ENCODE peak calls at places on chromosomes 2 and 18, in nine cellular contexts. I is OCI-LY7, H is omental fat pad, U is H1, W is heart right ventricle, S is HepG2, G is HFFc6, B is colonic mucosa, T is RWPE1. Z is an unnamed sample.

GRCh38 chr2:202790676-202791075 is 80.9 kb downstream of the ICA1L start:
- DNase-seq in T (no peak), S (no peak), U (no peak), B (no peak), H (no peak), G (no peak), W (no peak), I (no peak), Z (no peak)

GRCh38 chr2:222434204-222434603 is 9.9 kb downstream of the SGPP2 start:
- DNase-seq in I (no peak), U (no peak), H (no peak), S (no peak), T (no peak), W (no peak), G (no peak), B (no peak), Z (no peak)

GRCh38 chr18:24189664-24190346 is 50.9 kb downstream of the CABYR start:
- DNase-seq in I (no peak), H (no peak), U (no peak), G (no peak), B (no peak), S (no peak), T (no peak), W (no peak), Z (no peak)

GRCh38 chr2:24779121-24779520 is 14.1 kb downstream of the PTRHD1 start:
- DNase-seq in U (peak; percentile 16), T (no peak), I (no peak), B (no peak), W (no peak), S (no peak), H (no peak), G (no peak), Z (no peak)

GRCh38 chr2:54520687-54521086 is 64.6 kb downstream of the SPTBN1 start:
- DNase-seq in G (peak; percentile 95), I (no peak), B (no peak), W (no peak), H (no peak), S (no peak), T (peak; percentile 24), U (no peak), Z (no peak)

GRCh38 chr2:235843591-235844395 is 324.4 kb downstream of the GBX2 start:
- DNase-seq in H (no peak), U (no peak), S (no peak), T (no peak), G (no peak), I (no peak), W (no peak), B (no peak), Z (no peak)

GRCh38 chr2:132701810-132702209 is 31.8 kb upstream of the LYPD1 start:
- DNase-seq in G (peak; percentile 32), I (no peak), S (no peak), U (no peak), B (no peak), T (no peak), W (no peak), H (no peak), Z (no peak)

GRCh38 chr2:120511546-120512320 is 165.8 kb downstream of the INHBB start:
- DNase-seq in T (no peak), I (no peak), B (no peak), W (no peak), H (no peak), U (no peak), G (no peak), S (no peak), Z (no peak)

GRCh38 chr2:212891580-212891979 is 259.8 kb downstream of the IKZF2 start:
- DNase-seq in G (no peak), S (no peak), B (no peak), U (no peak), W (no peak), T (no peak), H (no peak), I (no peak), Z (no peak)

GRCh38 chr2:171595896-171596295 is 73.6 kb downstream of the CYBRD1 start:
- DNase-seq in U (no peak), B (no peak), T (peak; percentile 66), W (no peak), S (no peak), I (no peak), G (peak; percentile 89), H (no peak), Z (no peak)

GRCh38 chr2:220163486-220163885 is 536.1 kb downstream of the SLC4A3 start:
- DNase-seq in G (peak; percentile 18), I (no peak), B (no peak), S (no peak), T (no peak), H (no peak), U (no peak), W (no peak), Z (no peak)

GRCh38 chr18:37481491-37481890 is 84.1 kb downstream of the CELF4 start:
- DNase-seq in H (no peak), B (no peak), I (no peak), G (no peak), T (peak; percentile 8), U (no peak), S (no peak), W (no peak), Z (no peak)

GRCh38 chr18:37483221-37483971 is 82.2 kb downstream of the CELF4 start:
- DNase-seq in I (no peak), T (no peak), H (no peak), G (no peak), W (no peak), U (no peak), B (no peak), S (no peak), Z (no peak)

GRCh38 chr18:37483984-37484892 is 81.4 kb downstream of the CELF4 start:
- DNase-seq in T (no peak), W (no peak), B (no peak), S (no peak), U (no peak), G (no peak), H (no peak), I (no peak), Z (no peak)

GRCh38 chr18:37482433-37482832 is 83.2 kb downstream of the CELF4 start:
- DNase-seq in B (no peak), W (no peak), I (no peak), U (no peak), S (no peak), H (no peak), G (no peak), T (no peak), Z (no peak)

DNA sequence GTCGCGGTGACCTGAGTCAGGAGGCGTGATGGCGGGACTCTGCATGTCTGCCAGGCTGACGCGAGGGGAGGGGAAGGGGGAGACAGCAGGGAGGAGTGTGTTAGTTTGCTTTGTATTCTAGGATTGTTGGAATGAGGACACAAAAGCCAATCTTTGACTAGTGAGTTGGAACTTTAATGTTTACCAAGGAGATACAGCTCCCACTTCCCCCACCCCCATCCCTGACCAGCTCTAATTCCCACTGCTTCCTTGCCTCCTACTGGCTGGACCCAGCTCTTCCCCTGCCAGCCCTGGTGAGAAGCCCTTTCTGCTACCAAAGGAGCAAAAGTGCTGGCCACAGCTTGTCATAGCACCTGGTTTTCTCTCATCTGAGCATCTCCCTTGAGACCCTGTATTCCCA is 84.5 kb downstream of the CELF4 start:
- DNase-seq in W (no peak), G (no peak), B (no peak), S (no peak), H (no peak), I (no peak), T (no peak), U (no peak), Z (no peak)
- TF ChIP-seq CTCF in W (no peak), G (no peak), B (no peak), S (no peak), H (no peak), I (no peak), T (no peak), U (peak; percentile 1), Z (no peak)

GRCh38 chr2:191571163-191571769 is 106.7 kb upstream of the NABP1 start:
- DNase-seq in B (no peak), S (no peak), H (no peak), T (peak; percentile 44), U (no peak), W (no peak), G (peak; percentile 64), I (peak; percentile 31), Z (no peak)
- TF ChIP-seq CTCF in B (peak; percentile 15), S (peak; percentile 46), H (no peak), T (peak; percentile 70), U (peak; percentile 13), W (no peak), G (peak; percentile 73), I (peak; percentile 62), Z (peak; percentile 43)

GRCh38 chr18:36335476-36336279 is 38.2 kb downstream of the FHOD3 start:
- DNase-seq in T (no peak), I (no peak), G (no peak), S (no peak), H (no peak), B (no peak), U (no peak), W (no peak), Z (no peak)
- TF ChIP-seq CTCF in T (no peak), I (no peak), G (peak; percentile 22), S (no peak), H (no peak), B (no peak), U (no peak), W (no peak), Z (no peak)

GRCh38 chr2:158512323-158512722 is 55.6 kb downstream of the PKP4 start:
- DNase-seq in S (no peak), H (no peak), B (no peak), T (no peak), U (no peak), G (no peak), W (no peak), I (no peak), Z (no peak)
- TF ChIP-seq CTCF in S (no peak), H (no peak), B (no peak), T (no peak), U (no peak), G (no peak), W (no peak), I (no peak), Z (no peak)